ENCODE peak calls at places on chromosomes 5 and 9, in five cellular contexts. One of them, this sample, is unnamed.

GRCh38 chr5:95818181-95819147 is 4.1 kb downstream of the GLRX start:
- DNase-seq in body of pancreas: no peak
- DNase-seq in foreskin fibroblast: no peak
- DNase-seq in heart right ventricle: no peak
- DNase-seq in GM12864: no peak
- DNase-seq in this sample: no peak

GRCh38 chr9:1331546-1331945 is 281.4 kb downstream of the DMRT2 start:
- DNase-seq in GM12864: no peak
- DNase-seq in foreskin fibroblast: no peak
- DNase-seq in heart right ventricle: no peak
- DNase-seq in body of pancreas: no peak
- DNase-seq in this sample: no peak

GRCh38 chr5:73405691-73406090 is 42.9 kb downstream of the FOXD1 start:
- DNase-seq in heart right ventricle: no peak
- DNase-seq in foreskin fibroblast: peak
- DNase-seq in body of pancreas: no peak
- DNase-seq in GM12864: no peak
- DNase-seq in this sample: no peak

GRCh38 chr9:38081356-38082108 is 12.5 kb upstream of the SHB start:
- DNase-seq in GM12864: no peak
- DNase-seq in body of pancreas: no peak
- DNase-seq in foreskin fibroblast: peak
- DNase-seq in heart right ventricle: no peak
- DNase-seq in this sample: no peak

GRCh38 chr5:23507278-23507685 is at the start of gene PRDM9:
- DNase-seq in foreskin fibroblast: peak
- DNase-seq in GM12864: no peak
- DNase-seq in heart right ventricle: peak
- DNase-seq in body of pancreas: peak
- DNase-seq in this sample: no peak

GRCh38 chr5:142053434-142054253 is 40.8 kb upstream of the GNPDA1 start:
- DNase-seq in body of pancreas: peak
- DNase-seq in foreskin fibroblast: peak
- DNase-seq in GM12864: no peak
- DNase-seq in heart right ventricle: peak
- DNase-seq in this sample: peak

GRCh38 chr5:142597546-142598337 is 88.1 kb downstream of the FGF1 start:
- DNase-seq in foreskin fibroblast: peak
- DNase-seq in GM12864: no peak
- DNase-seq in heart right ventricle: no peak
- DNase-seq in body of pancreas: peak
- DNase-seq in this sample: peak

GRCh38 chr5:129465945-129466344 is 5.8 kb downstream of the ADAMTS19 start:
- DNase-seq in heart right ventricle: no peak
- DNase-seq in foreskin fibroblast: no peak
- DNase-seq in body of pancreas: no peak
- DNase-seq in GM12864: no peak
- DNase-seq in this sample: no peak

GRCh38 chr9:78015242-78015641 is 16.4 kb downstream of the GNAQ start:
- DNase-seq in heart right ventricle: no peak
- DNase-seq in GM12864: no peak
- DNase-seq in foreskin fibroblast: no peak
- DNase-seq in body of pancreas: no peak
- DNase-seq in this sample: no peak

DNA sequence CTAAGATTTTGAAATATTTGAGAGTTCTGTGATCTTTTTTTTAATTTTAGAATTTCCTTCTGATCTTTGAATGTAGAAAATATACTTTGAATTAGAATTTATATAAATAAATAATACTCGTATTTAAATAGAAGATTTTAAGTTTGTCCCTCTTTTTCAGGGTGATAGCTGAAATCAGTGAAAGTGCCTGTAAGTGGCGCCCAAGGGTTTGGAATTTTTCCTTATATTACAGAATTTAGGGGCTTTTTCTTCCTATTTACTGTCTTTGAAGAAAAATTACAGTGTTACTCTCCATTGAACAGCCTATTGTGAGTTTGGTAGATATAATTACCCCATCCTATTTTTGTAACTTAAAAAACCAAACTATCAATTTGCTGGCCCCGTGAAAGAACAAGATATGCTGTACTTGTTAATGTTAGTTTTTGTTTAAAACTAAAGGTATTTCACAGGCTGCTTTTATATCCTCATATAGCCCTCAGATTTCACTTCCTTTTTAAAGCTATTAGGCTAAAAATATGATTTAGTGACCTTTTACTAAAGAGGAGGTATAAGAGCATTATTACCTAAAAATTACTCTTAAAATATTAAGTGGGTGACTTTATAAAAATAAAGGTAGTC is 3.2 kb downstream of the MAP3K1 start:
- DNase-seq in heart right ventricle: no peak
- DNase-seq in body of pancreas: no peak
- DNase-seq in foreskin fibroblast: peak
- DNase-seq in GM12864: no peak
- DNase-seq in this sample: no peak
- TF ChIP-seq CTCF in heart right ventricle: no peak
- TF ChIP-seq CTCF in body of pancreas: peak
- TF ChIP-seq CTCF in foreskin fibroblast: peak
- TF ChIP-seq CTCF in GM12864: no peak
- TF ChIP-seq CTCF in this sample: peak

GRCh38 chr5:157948738-157949410 is 89.9 kb upstream of the CLINT1 start:
- DNase-seq in GM12864: peak
- DNase-seq in foreskin fibroblast: peak
- DNase-seq in heart right ventricle: peak
- DNase-seq in body of pancreas: peak
- DNase-seq in this sample: peak
- H3K4me3 ChIP-seq in GM12864: no peak
- H3K4me3 ChIP-seq in foreskin fibroblast: no peak
- H3K4me3 ChIP-seq in heart right ventricle: no peak
- H3K4me3 ChIP-seq in body of pancreas: no peak
- H3K4me3 ChIP-seq in this sample: peak

DNA sequence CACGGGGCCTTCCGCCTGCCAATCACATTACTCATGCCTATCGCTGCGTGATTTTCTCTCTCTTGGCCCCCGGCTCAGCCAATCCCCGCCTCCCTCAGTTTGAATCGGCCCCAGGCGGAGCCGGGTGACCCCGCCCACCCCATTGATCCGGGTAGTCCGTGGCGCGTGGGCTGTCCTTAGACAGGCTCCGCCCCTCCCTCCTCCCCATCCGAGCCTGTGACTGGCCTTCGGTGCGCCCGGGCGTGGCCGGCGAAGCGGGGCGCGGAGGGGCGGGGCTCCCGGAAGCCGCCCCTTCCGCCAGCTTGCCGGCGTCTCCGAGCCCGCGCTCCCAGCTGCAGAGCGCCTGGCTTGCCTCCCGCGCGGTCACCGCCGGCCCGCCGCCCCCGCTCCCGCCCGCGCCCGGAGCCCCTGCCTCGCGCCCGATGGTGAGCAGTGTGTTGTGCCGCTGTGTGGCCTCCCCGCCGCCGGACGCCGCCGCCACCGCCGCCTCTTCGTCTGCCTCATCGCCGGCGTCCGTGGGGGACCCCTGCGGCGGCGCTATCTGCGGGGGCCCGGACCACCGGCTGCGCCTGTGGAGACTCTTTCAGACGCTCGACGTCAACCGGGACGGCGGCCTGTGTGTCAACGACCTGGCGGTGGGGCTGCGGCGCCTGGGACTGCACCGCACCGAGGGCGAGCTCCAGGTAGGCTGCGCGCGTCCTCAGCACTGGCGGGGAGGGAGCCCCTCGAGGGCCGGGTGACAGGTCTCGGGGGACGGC is at the start of gene SLC25A25:
- DNase-seq in heart right ventricle: peak
- DNase-seq in body of pancreas: peak
- DNase-seq in GM12864: peak
- DNase-seq in foreskin fibroblast: peak
- DNase-seq in this sample: peak
- TF ChIP-seq CTCF in heart right ventricle: no peak
- TF ChIP-seq CTCF in body of pancreas: no peak
- TF ChIP-seq CTCF in GM12864: no peak
- TF ChIP-seq CTCF in foreskin fibroblast: no peak
- TF ChIP-seq CTCF in this sample: no peak

GRCh38 chr5:124661317-124662141 is 84.9 kb downstream of the ZNF608 start:
- DNase-seq in foreskin fibroblast: peak
- DNase-seq in heart right ventricle: no peak
- DNase-seq in GM12864: no peak
- DNase-seq in body of pancreas: peak
- DNase-seq in this sample: peak
- H3K4me3 ChIP-seq in foreskin fibroblast: no peak
- H3K4me3 ChIP-seq in heart right ventricle: no peak
- H3K4me3 ChIP-seq in GM12864: no peak
- H3K4me3 ChIP-seq in body of pancreas: no peak
- H3K4me3 ChIP-seq in this sample: no peak

This sample was measured in AG10803.